ENCODE peak calls at places on chromosome 14, in six cellular contexts. V, Z, E, F, J and G are unnamed samples.

GRCh38 chr14:100651999-100652508 is 64.8 kb upstream of the BEGAIN start:
- DNase-seq in E (peak), Z (no peak), V (peak), F (no peak), J (no peak), G (no peak)

GRCh38 chr14:55129428-55130193 is 559 bp downstream of the LGALS3 start:
- DNase-seq in J (peak), V (no peak), F (peak), E (peak), Z (peak), G (peak)

GRCh38 chr14:65042731-65043372 is 56.2 kb downstream of the FNTB start:
- DNase-seq in Z (no peak), J (no peak), V (no peak), F (no peak), E (no peak), G (no peak)

GRCh38 chr14:77303417-77304156 is 17.1 kb downstream of the POMT2 start:
- DNase-seq in F (peak), V (peak), J (no peak), E (peak), Z (no peak), G (no peak)

GRCh38 chr14:75984674-75985073 is 889 bp upstream of the IFT43 start:
- DNase-seq in E (no peak), Z (no peak), V (no peak), J (no peak), F (no peak), G (no peak)

GRCh38 chr14:22088614-22089359 is 415.2 kb upstream of the OR4E1 start:
- DNase-seq in J (no peak), V (no peak), E (peak), Z (no peak), F (no peak), G (no peak)

GRCh38 chr14:42001436-42001835 is 394.8 kb downstream of the LRFN5 start:
- DNase-seq in E (no peak), F (no peak), J (no peak), V (no peak), Z (no peak), G (no peak)

GRCh38 chr14:100880271-100881101 is 23.0 kb downstream of the RTL1 start:
- DNase-seq in V (no peak), J (no peak), Z (no peak), E (no peak), F (no peak), G (no peak)

GRCh38 chr14:86091811-86092210 is 561.9 kb downstream of the FLRT2 start:
- DNase-seq in F (no peak), V (no peak), J (no peak), Z (no peak), E (no peak), G (no peak)

GRCh38 chr14:37819155-37820015 is 224.0 kb downstream of the TTC6 start:
- DNase-seq in Z (no peak), V (no peak), J (no peak), E (peak), F (no peak), G (no peak)

GRCh38 chr14:88518592-88519512 is 36.0 kb downstream of the PTPN21 start:
- DNase-seq in F (no peak), Z (no peak), V (peak), J (no peak), E (peak), G (no peak)

GRCh38 chr14:88521818-88522217 is 33.0 kb downstream of the PTPN21 start:
- DNase-seq in J (no peak), Z (no peak), E (peak), F (no peak), V (no peak), G (no peak)

GRCh38 chr14:88519907-88520306 is 34.9 kb downstream of the PTPN21 start:
- DNase-seq in Z (no peak), V (no peak), F (no peak), J (no peak), E (no peak), G (no peak)

GRCh38 chr14:88516742-88517418 is 37.9 kb downstream of the PTPN21 start:
- DNase-seq in V (no peak), E (no peak), J (peak), F (no peak), Z (no peak), G (no peak)

DNA sequence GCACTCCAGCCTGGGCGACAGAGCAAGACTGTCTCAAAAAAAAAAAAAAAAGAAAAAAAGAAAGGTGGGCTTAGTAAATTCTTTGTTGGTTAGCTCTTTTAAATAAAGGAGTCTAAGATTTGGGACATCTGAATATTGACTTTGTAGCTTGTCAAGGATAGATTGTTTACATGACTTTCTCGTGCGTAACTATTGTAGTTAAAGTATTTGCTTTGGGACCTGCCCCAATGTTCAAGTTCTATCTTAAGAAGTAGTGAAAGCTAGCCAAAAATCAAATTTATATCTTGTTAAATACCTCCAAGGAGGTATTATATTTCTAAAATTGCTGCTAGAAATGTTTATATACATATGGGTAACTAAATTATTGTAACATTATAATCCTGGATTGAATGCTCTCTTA is 32.4 kb downstream of the PTPN21 start:
- DNase-seq in Z (no peak), V (no peak), E (no peak), J (no peak), F (no peak), G (no peak)
- TF ChIP-seq CTCF in Z (no peak), V (no peak), E (no peak), J (no peak), F (no peak), G (no peak)

DNA sequence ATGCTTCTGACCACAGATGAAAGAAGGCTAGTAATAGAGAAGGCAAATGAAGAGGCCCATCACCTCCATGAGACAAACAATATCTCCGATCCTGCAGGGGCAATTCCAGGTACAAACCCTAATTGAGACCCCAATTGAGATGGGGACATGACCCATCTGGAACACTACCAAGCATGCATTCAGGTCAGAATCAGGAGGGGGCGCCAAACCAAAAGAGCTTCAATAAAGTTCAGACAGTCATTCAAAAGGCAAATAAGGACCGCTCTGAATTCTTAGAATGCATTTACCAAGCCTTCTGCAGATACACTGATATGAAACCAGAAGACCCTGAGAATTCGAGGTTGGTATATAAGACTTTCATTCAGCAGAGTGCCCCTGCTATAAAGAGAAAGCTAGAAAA is 10.2 kb upstream of the EDDM3B start:
- DNase-seq in J (peak), Z (peak), V (no peak), F (no peak), E (no peak), G (peak)
- TF ChIP-seq CTCF in J (peak), Z (peak), V (no peak), F (peak), E (no peak), G (peak)

GRCh38 chr14:90060312-90060964 is 1.4 kb upstream of the KCNK13 start:
- DNase-seq in Z (peak), F (no peak), J (peak), V (no peak), E (peak), G (no peak)
- TF ChIP-seq CTCF in Z (peak), F (no peak), J (peak), V (peak), E (peak), G (no peak)

GRCh38 chr14:72472845-72473244 is 421.1 kb downstream of the DPF3 start:
- DNase-seq in E (peak), V (no peak), Z (no peak), F (no peak), J (no peak), G (no peak)
- TF ChIP-seq CTCF in E (peak), V (peak), Z (peak), F (no peak), J (peak), G (no peak)